ENCODE peak calls at places on chromosomes 16 and 17, in six cellular contexts. E is GM12865; L is left lung; Y is CD8-positive, alpha-beta T cell; M is hepatocyte; A is fibroblast of lung. N is an unnamed sample.

GRCh38 chr16:51134269-51134812 is 16.7 kb downstream of the SALL1 start:
- DNase-seq in L (no peak), E (no peak), Y (no peak), M (no peak), A (no peak), N (no peak)

GRCh38 chr16:15644306-15644961 is 1.5 kb upstream of the MARF1 start:
- DNase-seq in M (peak), A (no peak), Y (no peak), L (no peak), E (peak), N (no peak)

GRCh38 chr17:7215652-7216139 is 3.9 kb downstream of the DLG4 start:
- DNase-seq in Y (no peak), A (no peak), M (no peak), L (no peak), E (no peak), N (no peak)

GRCh38 chr16:1556254-1556653 is 22.8 kb downstream of the TMEM204 start:
- DNase-seq in L (no peak), A (no peak), Y (no peak), M (no peak), E (no peak), N (no peak)

GRCh38 chr17:69047368-69048263 is 13.1 kb downstream of the ABCA9 start:
- DNase-seq in A (peak), M (peak), L (peak), Y (no peak), E (no peak), N (peak)

GRCh38 chr17:36942631-36943125 is 5.4 kb downstream of the LHX1 start:
- DNase-seq in Y (no peak), L (no peak), E (no peak), A (no peak), M (peak), N (no peak)

GRCh38 chr17:45221081-45221996 is at the start of gene FMNL1:
- DNase-seq in A (no peak), E (peak), Y (peak), M (no peak), L (peak), N (no peak)

GRCh38 chr16:88393034-88393433 is 10.3 kb downstream of the ZNF469 start:
- DNase-seq in A (no peak), L (no peak), Y (no peak), M (no peak), E (no peak), N (no peak)

GRCh38 chr17:43663383-43663782 is 1.7 kb upstream of the MEOX1 start:
- DNase-seq in A (no peak), M (no peak), Y (no peak), E (no peak), L (no peak), N (no peak)

GRCh38 chr17:82155606-82156005 is 57.0 kb downstream of the CCDC57 start:
- DNase-seq in E (no peak), Y (no peak), M (no peak), L (no peak), A (no peak), N (no peak)

GRCh38 chr17:59105852-59106462 is 723 bp downstream of the TRIM37 start:
- DNase-seq in A (peak), E (peak), M (peak), L (peak), Y (peak), N (peak)

GRCh38 chr17:67194134-67194533 is 50.9 kb downstream of the HELZ start:
- DNase-seq in E (no peak), M (no peak), Y (no peak), A (no peak), L (no peak), N (no peak)

GRCh38 chr16:87667443-87667842 is 65.1 kb downstream of the JPH3 start:
- DNase-seq in L (no peak), E (no peak), Y (no peak), M (no peak), A (no peak), N (no peak)

GRCh38 chr16:4733747-4734062 is 366 bp downstream of the ANKS3 start:
- DNase-seq in M (peak), L (peak), Y (peak), E (no peak), A (no peak), N (no peak)

GRCh38 chr16:54106078-54106477 is 180.5 kb downstream of the IRX3 start:
- DNase-seq in Y (no peak), M (no peak), L (no peak), A (no peak), E (no peak), N (no peak)

GRCh38 chr16:28974007-28974436 is 556 bp upstream of the SPNS1 start:
- DNase-seq in E (peak), A (peak), L (peak), Y (no peak), M (peak), N (peak)

GRCh38 chr17:61863801-61864126 is 436 bp upstream of the BRIP1 start:
- DNase-seq in A (no peak), Y (no peak), L (no peak), M (no peak), E (no peak), N (no peak)

GRCh38 chr17:80198144-80198661 is 21.9 kb downstream of the SGSH start:
- DNase-seq in E (no peak), A (peak), L (no peak), Y (no peak), M (peak), N (no peak)

GRCh38 chr16:15970202-15970601 is 20.8 kb downstream of the ABCC1 start:
- DNase-seq in A (no peak), Y (no peak), L (no peak), E (peak), M (no peak), N (no peak)

GRCh38 chr16:85401917-85402766 is 211.0 kb upstream of the GSE1 start:
- DNase-seq in Y (no peak), A (no peak), E (no peak), M (no peak), L (peak), N (no peak)

GRCh38 chr16:88790312-88791150 is 5.5 kb upstream of the PIEZO1 start:
- DNase-seq in L (peak), M (no peak), A (no peak), E (peak), Y (no peak), N (no peak)

GRCh38 chr17:7582401-7583252 is 1.0 kb upstream of the MPDU1 start:
- DNase-seq in M (no peak), Y (no peak), E (no peak), L (no peak), A (no peak), N (no peak)

GRCh38 chr16:8751481-8752311 is 45.7 kb downstream of the TMEM186 start:
- DNase-seq in E (no peak), M (peak), Y (no peak), A (peak), L (no peak), N (no peak)

GRCh38 chr17:80802626-80803450 is 188.8 kb upstream of the CHMP6 start:
- DNase-seq in M (no peak), Y (no peak), L (peak), A (no peak), E (no peak), N (no peak)

GRCh38 chr17:47205419-47205963 is 3.7 kb upstream of the MYL4 start:
- DNase-seq in E (peak), M (peak), L (peak), A (peak), Y (peak), N (no peak)

DNA sequence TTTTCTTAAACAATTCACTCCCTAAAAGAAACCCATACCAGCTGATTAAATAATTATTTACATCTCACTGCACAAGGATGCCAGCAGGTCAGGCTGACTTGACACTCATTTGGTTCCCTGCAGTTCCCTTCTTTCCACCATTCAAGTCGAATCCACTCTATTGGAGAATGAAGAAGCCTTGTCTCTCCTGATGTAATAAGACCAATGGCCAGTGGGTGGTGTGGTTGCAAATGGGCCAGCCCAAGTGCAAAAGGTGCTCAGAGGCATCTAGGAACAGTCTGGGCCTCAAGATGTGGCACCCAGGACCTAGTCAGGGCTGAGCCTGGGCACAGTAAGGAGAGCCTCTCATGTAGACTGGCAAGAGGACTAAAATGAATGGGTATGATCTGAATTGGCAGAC is 9.3 kb downstream of the C16orf78 start:
- DNase-seq in A (no peak), L (no peak), M (no peak), Y (no peak), E (peak), N (no peak)
- TF ChIP-seq CTCF in A (no peak), L (no peak), M (no peak), Y (no peak), E (peak), N (peak)

GRCh38 chr17:30969989-30970680 is 704 bp upstream of the RNF135 start:
- DNase-seq in L (peak), E (peak), A (peak), M (peak), Y (no peak), N (no peak)

GRCh38 chr17:30975042-30975820 is 4.4 kb downstream of the RNF135 start:
- DNase-seq in L (no peak), A (no peak), Y (no peak), E (no peak), M (no peak), N (no peak)

GRCh38 chr17:30970757-30971567 is at the start of gene RNF135:
- DNase-seq in M (peak), L (peak), Y (peak), A (peak), E (peak), N (peak)
- TF ChIP-seq CTCF in M (no peak), L (peak), Y (no peak), A (peak), E (peak), N (peak)

DNA sequence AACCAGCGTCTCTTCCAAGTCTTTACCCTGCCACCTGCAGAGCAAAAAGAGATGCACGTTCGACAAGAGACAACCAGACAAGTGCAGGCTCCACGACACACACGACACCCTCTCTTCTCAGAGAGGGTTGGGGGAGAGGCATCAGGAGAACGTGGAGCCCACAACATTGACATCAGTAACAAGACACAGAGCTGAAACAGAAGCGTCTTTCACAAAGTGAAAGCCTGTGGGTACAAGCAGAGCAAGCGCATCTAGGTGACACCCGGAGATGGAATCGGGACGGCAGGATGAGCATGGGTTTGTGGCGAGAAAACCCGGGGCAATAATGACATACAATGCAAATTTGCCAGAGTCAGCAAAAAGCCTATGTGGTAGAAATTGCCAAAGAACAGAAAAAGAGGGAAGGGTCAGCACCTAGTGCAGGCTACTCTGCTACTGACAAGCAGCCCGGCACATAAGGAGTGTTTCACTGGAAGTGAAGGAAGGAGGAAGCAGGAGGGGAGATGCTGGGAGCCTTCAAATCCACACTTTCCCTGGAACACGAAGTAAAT is 89.5 kb downstream of the CYTH1 start:
- DNase-seq in L (no peak), E (no peak), Y (no peak), M (no peak), A (no peak), N (no peak)
- TF ChIP-seq CTCF in L (no peak), E (no peak), Y (no peak), M (no peak), A (no peak), N (no peak)

GRCh38 chr17:75876938-75877751 is 1.2 kb downstream of the TRIM47 start:
- DNase-seq in A (peak), E (no peak), Y (no peak), L (peak), M (peak), N (no peak)
- TF ChIP-seq CTCF in A (peak), E (no peak), Y (no peak), L (no peak), M (peak), N (no peak)

DNA sequence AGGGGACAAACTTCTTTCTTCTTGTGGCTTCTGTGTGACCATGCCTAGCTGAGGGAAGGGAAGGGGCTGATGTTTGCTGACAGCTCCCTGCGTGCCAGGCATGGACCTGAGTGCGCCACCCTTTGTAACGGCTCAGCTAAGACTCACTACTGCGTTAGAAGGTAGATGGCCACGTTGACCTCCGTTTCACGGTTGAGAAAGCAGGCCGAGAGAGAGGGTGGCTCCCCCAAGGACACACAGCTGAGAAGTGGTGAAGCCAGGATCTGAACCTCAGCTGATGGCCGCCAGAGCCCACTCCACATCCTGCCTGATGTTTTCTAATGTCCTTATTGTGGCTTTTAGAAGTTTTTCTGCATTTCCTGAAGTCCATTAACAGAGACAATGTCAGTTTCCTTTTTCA is 45.1 kb downstream of the RGS9 start:
- DNase-seq in E (peak), L (no peak), M (no peak), Y (no peak), A (no peak), N (no peak)
- TF ChIP-seq CTCF in E (no peak), L (no peak), M (no peak), Y (no peak), A (no peak), N (no peak)

N was measured in progenitor cell of endocrine pancreas.